ENCODE peak calls at places on chromosomes 2 and 18, in seven cellular contexts. E is psoas muscle, X is OCI-LY7, I is mucosa of descending colon, V is IMR-90, O is kidney, W is Peyer's patch. H is an unnamed sample. For H3K9me3, the result is how much of the 10 kb centered on the place peaks cover.

GRCh38 chr2:230586328-230586982 is 126.2 kb upstream of the CAB39 start:
- DNase-seq in I (no peak), X (no peak), W (no peak), O (no peak), E (no peak), V (peak), H (peak)

GRCh38 chr2:203261326-203262159 is 22.7 kb downstream of the CYP20A1 start:
- DNase-seq in X (no peak), W (no peak), O (no peak), V (no peak), E (no peak), I (no peak), H (no peak)

GRCh38 chr2:34102359-34102758 is 503.3 kb upstream of the FAM98A start:
- DNase-seq in X (no peak), V (peak), W (no peak), I (no peak), O (no peak), E (no peak), H (peak)

GRCh38 chr2:437772-438393 is 150.0 kb upstream of the ALKAL2 start:
- DNase-seq in O (peak), X (peak), W (peak), I (peak), V (no peak), E (no peak), H (no peak)

GRCh38 chr2:175251425-175252041 is 70.0 kb upstream of the ATP5MC3 start:
- DNase-seq in E (no peak), I (peak), V (peak), O (no peak), W (no peak), X (peak), H (peak)

GRCh38 chr18:65380571-65380970 is 370.2 kb upstream of the CDH7 start:
- DNase-seq in O (no peak), X (no peak), E (no peak), I (no peak), W (no peak), V (no peak), H (no peak)

GRCh38 chr2:74333175-74333574 is 10.0 kb downstream of the SLC4A5 start:
- DNase-seq in I (peak), O (no peak), W (no peak), V (peak), X (peak), E (no peak), H (peak)

GRCh38 chr2:50401772-50402653 is 629.9 kb downstream of the NRXN1 start:
- DNase-seq in V (peak), O (no peak), I (peak), X (peak), E (no peak), W (no peak), H (peak)

GRCh38 chr2:31384351-31384750 is 30.2 kb downstream of the XDH start:
- DNase-seq in W (no peak), X (no peak), O (no peak), E (no peak), I (no peak), V (peak), H (peak)

GRCh38 chr2:124501575-124502152 is 476.6 kb downstream of the CNTNAP5 start:
- DNase-seq in V (no peak), E (no peak), X (no peak), W (no peak), O (no peak), I (no peak), H (no peak)

GRCh38 chr2:47536696-47537095 is 133.7 kb downstream of the MSH2 start:
- DNase-seq in X (no peak), E (no peak), V (no peak), O (no peak), W (no peak), I (no peak), H (no peak)

GRCh38 chr2:108449410-108450200 is 599 bp downstream of the GCC2 start:
- DNase-seq in W (peak), E (no peak), X (peak), V (peak), O (no peak), I (peak), H (peak)

GRCh38 chr2:27916293-27917015 is 25.9 kb downstream of the BABAM2 start:
- DNase-seq in W (no peak), O (no peak), E (no peak), I (no peak), V (no peak), X (no peak), H (no peak)

GRCh38 chr2:153163055-153163454 is 315.5 kb downstream of the RPRM start:
- DNase-seq in E (no peak), I (peak), X (peak), W (no peak), V (no peak), O (no peak), H (no peak)

GRCh38 chr2:69134546-69134945 is 121.6 kb downstream of the ANTXR1 start:
- DNase-seq in V (peak), X (no peak), I (no peak), O (no peak), W (no peak), E (no peak), H (no peak)

GRCh38 chr2:33343387-33343895 is 133.0 kb upstream of the RASGRP3 start:
- DNase-seq in X (no peak), W (no peak), V (no peak), O (no peak), I (no peak), E (no peak), H (no peak)

GRCh38 chr18:39318008-39318407 is 1752.4 kb upstream of the CELF4 start:
- DNase-seq in E (no peak), V (no peak), O (no peak), I (no peak), W (no peak), X (no peak), H (no peak)

GRCh38 chr2:82837588-82838304 is 1621.3 kb downstream of the SUCLG1 start:
- DNase-seq in I (no peak), W (no peak), O (no peak), E (no peak), X (no peak), V (peak), H (peak)

GRCh38 chr2:112605926-112606325 is 21.5 kb downstream of the CHCHD5 start:
- DNase-seq in X (no peak), V (no peak), E (no peak), O (no peak), I (no peak), W (no peak), H (no peak)

GRCh38 chr2:230942920-230943896 is 18.2 kb upstream of the GPR55 start:
- DNase-seq in O (no peak), V (no peak), E (no peak), W (peak), X (no peak), I (peak), H (no peak)

GRCh38 chr2:68579689-68580088 is 63.7 kb upstream of the PROKR1 start:
- DNase-seq in E (no peak), I (no peak), W (no peak), O (no peak), X (no peak), V (no peak), H (no peak)

GRCh38 chr2:24932715-24933114 is 12.7 kb upstream of the ADCY3 start:
- DNase-seq in V (no peak), W (no peak), O (no peak), X (no peak), I (no peak), E (no peak), H (no peak)

GRCh38 chr2:119286661-119287060 is 63.0 kb downstream of the STEAP3 start:
- DNase-seq in V (no peak), W (no peak), I (no peak), O (no peak), X (no peak), E (no peak), H (no peak)

GRCh38 chr2:147888665-147889064 is 43.8 kb downstream of the ACVR2A start:
- DNase-seq in I (no peak), O (no peak), X (no peak), W (no peak), E (no peak), V (no peak), H (no peak)

GRCh38 chr2:241901018-241901380 is 31.5 kb downstream of the RTP5 start:
- DNase-seq in O (peak), E (no peak), W (no peak), X (no peak), I (no peak), V (no peak), H (no peak)

GRCh38 chr2:57758686-57759085 is 287.9 kb upstream of the VRK2 start:
- DNase-seq in E (no peak), I (no peak), W (no peak), V (no peak), X (no peak), O (no peak), H (no peak)

GRCh38 chr2:57759822-57760300 is 286.7 kb upstream of the VRK2 start:
- DNase-seq in I (peak), O (peak), V (peak), W (peak), E (peak), X (peak), H (peak)

GRCh38 chr2:57759131-57759530 is 287.5 kb upstream of the VRK2 start:
- DNase-seq in O (no peak), I (no peak), E (no peak), X (no peak), W (peak), V (no peak), H (no peak)

GRCh38 chr2:57760448-57760847 is 286.2 kb upstream of the VRK2 start:
- DNase-seq in O (no peak), W (peak), I (no peak), X (no peak), E (no peak), V (no peak), H (no peak)
- H3K9me3 ChIP-seq in O (under half), W (under half), I (under half), X (under half), E (under half), V (under half), H (under half)

GRCh38 chr2:184520441-184520840 is 77.9 kb upstream of the ZNF804A start:
- DNase-seq in I (no peak), W (no peak), E (no peak), X (no peak), V (no peak), O (no peak), H (no peak)

DNA sequence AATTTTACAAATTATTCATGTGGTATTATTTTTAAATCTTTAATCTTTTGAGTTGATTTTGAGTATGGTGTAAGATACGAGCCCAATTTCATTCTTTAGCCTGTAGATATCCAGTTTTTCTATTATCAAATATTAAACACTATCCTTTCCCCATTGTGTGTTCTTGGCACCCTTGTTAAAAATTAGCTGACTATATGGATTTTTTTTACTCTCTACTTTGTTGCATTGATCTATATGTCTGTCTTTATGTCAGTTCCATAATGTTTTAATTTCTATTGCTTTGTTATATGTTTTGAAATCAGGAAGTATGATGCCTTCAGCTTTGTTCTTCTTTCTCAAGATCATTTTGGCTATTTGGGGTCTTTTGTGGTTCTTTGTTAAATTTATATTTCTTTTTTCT is 80.9 kb upstream of the ZNF804A start:
- DNase-seq in I (no peak), V (no peak), O (no peak), X (no peak), E (no peak), W (no peak), H (no peak)
- H3K4me3 ChIP-seq in I (no peak), V (no peak), O (no peak), X (no peak), E (no peak), W (no peak), H (no peak)

DNA sequence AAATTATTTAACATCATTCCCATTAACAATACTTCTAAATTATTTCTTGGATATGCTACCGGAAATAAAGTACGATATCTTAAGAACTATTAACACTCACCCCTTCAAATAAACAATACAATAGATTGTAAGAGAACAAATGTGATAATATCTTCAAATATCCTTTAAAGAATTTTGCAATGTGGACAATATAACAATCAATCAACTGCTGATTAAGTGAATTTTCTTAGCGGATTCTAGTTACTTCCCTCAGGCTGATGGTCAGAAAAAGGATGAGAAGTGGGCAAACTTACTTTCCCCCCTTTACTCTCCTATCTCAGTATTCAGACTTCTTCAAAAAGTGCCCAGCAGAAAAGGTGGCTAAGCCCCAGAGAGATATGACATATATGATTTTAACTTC is 10.8 kb downstream of the NFE2L2 start:
- DNase-seq in O (no peak), X (no peak), I (no peak), E (no peak), V (no peak), W (no peak), H (no peak)
- H3K9me3 ChIP-seq in O (under half), X (under half), I (under half), E (under half), V (under half), W (under half), H (under half)

GRCh38 chr18:22167471-22168151 is 1.8 kb upstream of the GATA6 start:
- DNase-seq in E (no peak), X (no peak), W (no peak), O (no peak), V (no peak), I (peak), H (peak)
- H3K4me3 ChIP-seq in E (no peak), X (no peak), W (peak), O (peak), V (no peak), I (peak), H (peak)

GRCh38 chr18:79441261-79441819 is 45.6 kb downstream of the NFATC1 start:
- DNase-seq in O (no peak), I (no peak), W (no peak), E (no peak), V (no peak), X (no peak), H (no peak)

GRCh38 chr18:79440316-79440715 is 44.6 kb downstream of the NFATC1 start:
- DNase-seq in I (no peak), X (no peak), O (no peak), E (no peak), W (no peak), V (no peak), H (no peak)

GRCh38 chr18:79442508-79443221 is 46.9 kb downstream of the NFATC1 start:
- DNase-seq in W (peak), X (peak), I (no peak), O (no peak), E (no peak), V (no peak), H (peak)

GRCh38 chr18:79439201-79440023 is 43.7 kb downstream of the NFATC1 start:
- DNase-seq in E (peak), I (no peak), O (no peak), X (no peak), V (peak), W (no peak), H (no peak)

DNA sequence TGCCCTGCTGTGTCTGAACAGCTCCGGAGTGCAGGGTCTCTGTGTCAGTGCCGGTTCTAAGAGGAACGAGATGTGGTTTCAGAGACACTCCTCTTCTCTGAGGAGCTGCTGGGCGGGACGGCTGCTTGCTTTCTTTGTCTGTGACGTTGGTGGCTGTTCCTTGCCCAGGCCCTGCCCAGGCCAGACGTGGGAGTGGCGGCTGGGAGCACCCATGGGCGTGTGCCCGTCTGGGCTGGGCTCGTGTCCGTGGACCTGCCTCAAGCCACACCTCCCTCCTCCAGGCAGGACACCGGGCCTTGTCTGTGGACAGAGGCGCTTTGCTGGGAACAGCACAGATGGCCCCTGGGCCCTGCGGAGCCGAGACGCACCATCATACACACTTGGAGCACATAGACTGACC is 45.0 kb downstream of the NFATC1 start:
- DNase-seq in O (no peak), I (peak), X (no peak), V (no peak), W (no peak), E (no peak), H (no peak)
- H3K9me3 ChIP-seq in O (under half), I (under half), X (under half), V (under half), W (under half), E (under half), H (under half)

H was measured in adipocyte.